ENCODE peak calls at places on chromosomes 2 and 18, in nine cellular contexts. J is pancreas; E is ovary; P is CD8-positive, alpha-beta memory T cell; U is right lobe of liver; V is SJSA1; A is endothelial cell of umbilical vein; D is GM23338; I is A673. O is an unnamed sample. For H3K36me3, the result is how much of the 10 kb centered on the place peaks cover.

GRCh38 chr2:203631068-203631757 is 75.2 kb upstream of the CD28 start:
- DNase-seq in D (no peak), V (no peak), A (no peak), J (no peak), P (no peak), U (no peak), I (no peak), E (no peak), O (no peak)

GRCh38 chr2:229003256-229003655 is 267.8 kb downstream of the PID1 start:
- DNase-seq in I (no peak), A (no peak), E (no peak), P (no peak), J (no peak), D (no peak), U (no peak), V (no peak), O (no peak)

GRCh38 chr18:5596585-5596984 is 52.8 kb upstream of the EPB41L3 start:
- DNase-seq in I (no peak), P (no peak), V (no peak), E (no peak), U (no peak), J (no peak), A (no peak), D (no peak), O (no peak)

GRCh38 chr18:11149441-11150270 is at the start of gene PIEZO2:
- DNase-seq in D (peak), A (peak), E (peak), J (peak), I (peak), P (no peak), V (peak), U (peak), O (no peak)

GRCh38 chr2:192004188-192004963 is 157.5 kb upstream of the CAVIN2 start:
- DNase-seq in I (no peak), P (no peak), V (no peak), D (no peak), U (no peak), E (no peak), J (no peak), A (no peak), O (no peak)

GRCh38 chr2:223997938-223998337 is 40.7 kb downstream of the MRPL44 start:
- DNase-seq in D (no peak), P (no peak), V (peak), A (no peak), E (no peak), I (no peak), J (no peak), U (no peak), O (no peak)

GRCh38 chr2:44938287-44939073 is 3.0 kb upstream of the SIX3 start:
- DNase-seq in P (no peak), J (no peak), U (no peak), I (no peak), A (no peak), V (no peak), D (peak), E (no peak), O (no peak)

GRCh38 chr2:11582526-11583202 is 48.8 kb downstream of the GREB1 start:
- DNase-seq in E (peak), P (peak), J (peak), U (no peak), D (peak), V (peak), A (peak), I (peak), O (no peak)

DNA sequence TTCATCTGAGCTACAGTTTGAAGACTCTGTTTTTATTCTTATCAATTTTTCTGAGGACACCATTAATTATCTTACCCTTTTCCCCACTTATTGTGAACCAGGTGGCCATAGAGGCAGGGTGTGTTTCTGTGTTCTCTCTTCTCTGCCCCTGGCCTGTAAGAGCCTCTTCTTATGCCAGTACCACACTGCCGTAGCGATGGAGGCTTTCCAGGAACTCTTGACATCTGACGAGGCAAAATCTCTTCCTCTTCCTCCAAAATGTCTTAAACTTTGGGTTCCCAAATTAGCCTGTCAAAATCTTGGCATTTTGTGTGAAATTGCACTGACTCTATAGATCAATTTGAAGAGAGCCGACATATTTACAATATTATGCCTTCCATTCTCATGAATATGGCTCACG is 3.2 kb downstream of the SP140L start:
- DNase-seq in D (no peak), A (no peak), V (no peak), E (no peak), I (no peak), U (no peak), J (no peak), P (no peak), O (no peak)
- H3K4me3 ChIP-seq in D (no peak), A (no peak), V (no peak), E (no peak), I (no peak), U (no peak), J (no peak), P (no peak), O (no peak)

GRCh38 chr2:211113294-211114175 is 557.1 kb downstream of the CPS1 start:
- DNase-seq in V (no peak), I (no peak), P (no peak), E (no peak), U (no peak), A (no peak), D (no peak), J (no peak), O (no peak)
- H3K36me3 ChIP-seq in V (under half), I (under half), P (under half), E (under half), U (under half), A (under half), D (under half), J (under half), O (under half)

DNA sequence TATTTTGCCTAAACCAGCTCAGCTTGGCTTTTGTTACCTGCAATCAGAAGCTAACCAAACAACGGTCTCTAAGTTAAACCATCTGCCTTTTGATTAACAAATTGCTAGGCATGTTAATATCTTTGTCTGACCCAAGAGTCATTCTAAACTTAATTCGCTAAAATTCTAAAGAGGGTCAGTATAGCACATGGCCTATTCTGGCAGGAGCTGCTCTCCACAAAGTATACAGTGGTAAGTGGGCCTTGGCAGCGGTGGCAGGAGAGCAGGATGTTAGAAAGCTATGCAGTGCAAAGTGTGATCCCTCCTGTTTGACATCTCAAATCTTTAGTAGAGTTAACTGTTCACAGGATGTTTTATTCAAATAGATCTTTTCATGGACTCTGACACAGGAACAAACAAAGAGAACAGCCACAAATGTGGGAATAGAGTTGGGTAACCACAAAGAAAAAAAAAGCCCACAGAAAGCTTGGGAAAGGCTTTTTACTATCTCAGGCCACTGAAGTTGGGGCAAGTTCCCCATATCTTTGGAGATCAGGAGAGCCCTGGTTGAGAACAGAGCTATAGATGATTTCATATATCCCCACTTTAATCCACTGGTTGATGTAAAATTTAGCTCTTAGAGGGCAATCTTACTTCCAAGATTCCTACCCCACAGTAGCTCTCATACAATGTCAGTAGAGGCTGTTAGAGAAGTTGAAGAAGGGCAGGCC is 10.6 kb downstream of the CFAP210 start:
- DNase-seq in A (no peak), J (no peak), U (no peak), I (no peak), D (no peak), P (no peak), V (no peak), E (no peak), O (no peak)
- H3K4me3 ChIP-seq in A (no peak), J (no peak), U (no peak), I (no peak), D (no peak), P (no peak), V (no peak), E (no peak), O (no peak)

DNA sequence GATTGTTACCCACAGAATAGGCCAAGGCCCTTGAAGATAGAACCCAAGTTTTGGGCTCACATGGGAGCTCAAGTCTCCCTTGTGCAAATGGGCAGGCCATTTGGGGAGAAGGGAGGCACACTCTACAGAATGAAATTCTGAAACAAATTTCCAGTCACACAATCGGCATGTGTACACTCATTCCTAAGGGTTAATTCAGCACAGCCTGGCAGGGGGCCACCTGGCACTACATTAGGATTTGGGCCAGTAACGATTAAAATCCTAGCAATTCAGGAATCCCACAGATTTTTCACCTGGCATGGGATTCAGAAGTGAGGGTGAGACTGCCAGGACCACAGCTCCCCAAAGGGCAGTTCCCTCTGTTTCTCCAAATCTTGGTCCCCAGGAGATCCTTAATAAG is 46.4 kb downstream of the BMP10 start:
- DNase-seq in E (no peak), D (no peak), V (peak), U (no peak), P (no peak), I (no peak), A (no peak), J (no peak), O (no peak)
- H3K36me3 ChIP-seq in E (under half), D (under half), V (under half), U (under half), P (under half), I (under half), A (under half), J (under half), O (under half)

GRCh38 chr2:152647417-152648010 is 69.7 kb downstream of the PRPF40A start:
- DNase-seq in J (peak), A (peak), I (no peak), D (peak), U (peak), P (no peak), V (no peak), E (peak), O (no peak)
- H3K4me3 ChIP-seq in J (no peak), A (no peak), I (no peak), D (no peak), U (no peak), P (no peak), V (no peak), E (no peak), O (no peak)

GRCh38 chr2:85769236-85769986 is 15.6 kb downstream of the ATOH8 start:
- DNase-seq in P (no peak), A (no peak), D (peak), V (peak), I (peak), J (no peak), E (no peak), U (peak), O (no peak)
- H3K36me3 ChIP-seq in P (under half), A (under half), D (under half), V (under half), I (under half), J (under half), E (under half), U (under half), O (under half)

GRCh38 chr18:54956506-54956905 is 2.8 kb downstream of the CCDC68 start:
- DNase-seq in A (no peak), V (no peak), J (no peak), U (no peak), P (no peak), D (no peak), E (no peak), I (no peak), O (no peak)

GRCh38 chr18:54960197-54960596 is 936 bp upstream of the CCDC68 start:
- DNase-seq in U (no peak), E (no peak), A (no peak), V (no peak), I (no peak), J (no peak), D (no peak), P (no peak), O (no peak)

GRCh38 chr18:54957295-54957694 is 2.0 kb downstream of the CCDC68 start:
- DNase-seq in D (no peak), I (no peak), U (no peak), E (peak), P (no peak), A (no peak), J (no peak), V (no peak), O (no peak)

GRCh38 chr18:54958711-54959625 is at the start of gene CCDC68:
- DNase-seq in D (peak), I (no peak), A (peak), E (peak), U (peak), P (no peak), V (no peak), J (peak), O (no peak)

DNA sequence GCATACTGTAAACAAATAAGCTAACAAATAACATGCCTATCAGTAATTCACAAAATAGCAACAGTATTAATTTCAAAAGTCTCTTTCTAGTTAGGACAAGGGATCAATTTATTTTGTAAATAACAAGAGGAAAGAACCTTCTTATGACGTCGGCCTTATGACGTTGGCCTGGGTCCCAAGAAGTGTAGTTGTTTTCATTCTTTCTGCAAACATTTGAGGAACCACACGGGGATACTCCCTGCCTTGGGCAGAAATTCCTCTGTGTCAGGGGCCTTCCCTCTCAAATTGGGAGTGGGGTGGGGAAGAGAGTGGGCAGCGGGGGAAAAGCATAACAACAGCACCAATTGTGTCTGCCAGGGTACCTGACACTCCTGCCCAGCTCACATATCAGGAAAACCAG is 1.3 kb downstream of the CCDC68 start:
- DNase-seq in A (no peak), P (no peak), I (no peak), V (no peak), U (no peak), E (peak), D (peak), J (peak), O (no peak)
- H3K4me3 ChIP-seq in A (no peak), P (no peak), I (no peak), V (no peak), U (peak), E (peak), D (no peak), J (no peak), O (no peak)

GRCh38 chr2:239144713-239144999 is 256.2 kb downstream of the HDAC4 start:
- DNase-seq in D (no peak), V (no peak), J (no peak), E (no peak), U (peak), P (no peak), I (no peak), A (no peak), O (no peak)
- H3K36me3 ChIP-seq in D (under half), V (under half), J (under half), E (under half), U (under half), P (under half), I (under half), A (under half), O (under half)

GRCh38 chr2:47251404-47251675 is 96.2 kb upstream of the STPG4 start:
- DNase-seq in D (no peak), P (no peak), U (no peak), I (no peak), A (no peak), V (no peak), E (no peak), J (no peak), O (no peak)
- H3K4me3 ChIP-seq in D (no peak), P (no peak), U (no peak), I (no peak), A (no peak), V (no peak), E (no peak), J (no peak), O (no peak)